ENCODE peak calls at places on chromosomes 7 and 10, in five cellular contexts. Q is GM23248, N is A673, K is right atrium auricular region, J is suprapubic skin. F is an unnamed sample. For H3K4me1 and H3K9me3, the result is how much of the 10 kb centered on the place peaks cover.

GRCh38 chr10:119306514-119306951 is 99.2 kb downstream of the GRK5 start:
- DNase-seq in Q (peak), J (no peak), N (no peak), K (no peak), F (no peak)

GRCh38 chr7:30522163-30522562 is 17.5 kb upstream of the GGCT start:
- DNase-seq in N (no peak), Q (no peak), J (no peak), K (no peak), F (no peak)

GRCh38 chr10:113356794-113357687 is 195.8 kb upstream of the HABP2 start:
- DNase-seq in Q (peak), J (no peak), K (no peak), N (no peak), F (no peak)

GRCh38 chr7:44541-44896 is 147.9 kb upstream of the FAM20C start:
- DNase-seq in N (no peak), K (no peak), Q (no peak), J (peak), F (no peak)

GRCh38 chr10:121415017-121415416 is 183.2 kb downstream of the FGFR2 start:
- DNase-seq in K (no peak), J (no peak), N (no peak), Q (no peak), F (no peak)

GRCh38 chr7:100686201-100686821 is 7.7 kb downstream of the GIGYF1 start:
- DNase-seq in Q (no peak), N (no peak), K (no peak), J (no peak), F (no peak)

GRCh38 chr7:99129001-99129400 is 14.9 kb downstream of the SMURF1 start:
- DNase-seq in K (no peak), Q (peak), N (no peak), J (no peak), F (no peak)

GRCh38 chr7:12861070-12861469 is 173.6 kb downstream of the ARL4A start:
- DNase-seq in Q (no peak), J (no peak), N (no peak), K (no peak), F (no peak)

GRCh38 chr10:35127289-35127891 is 744 bp downstream of the CREM start:
- DNase-seq in K (peak), N (no peak), Q (peak), J (peak), F (peak)

GRCh38 chr10:21217107-21217506 is 308.4 kb downstream of the SKIDA1 start:
- DNase-seq in J (no peak), K (no peak), Q (no peak), N (no peak), F (peak)

GRCh38 chr7:47535033-47535703 is 46.7 kb downstream of the TNS3 start:
- DNase-seq in K (no peak), Q (peak), N (no peak), J (no peak), F (no peak)

GRCh38 chr7:23120106-23120505 is 14.5 kb downstream of the KLHL7 start:
- DNase-seq in Q (no peak), J (no peak), K (no peak), N (no peak), F (no peak)

GRCh38 chr7:2970907-2971306 is 72.8 kb downstream of the CARD11 start:
- DNase-seq in J (no peak), N (no peak), Q (no peak), K (no peak), F (no peak)

GRCh38 chr7:2971914-2972530 is 71.6 kb downstream of the CARD11 start:
- DNase-seq in K (no peak), J (no peak), N (no peak), Q (no peak), F (no peak)

GRCh38 chr7:2970307-2970664 is 73.4 kb downstream of the CARD11 start:
- DNase-seq in N (no peak), K (no peak), Q (no peak), J (no peak), F (no peak)

GRCh38 chr7:2972531-2973161 is 71.0 kb downstream of the CARD11 start:
- DNase-seq in Q (no peak), J (peak), N (no peak), K (no peak), F (no peak)

DNA sequence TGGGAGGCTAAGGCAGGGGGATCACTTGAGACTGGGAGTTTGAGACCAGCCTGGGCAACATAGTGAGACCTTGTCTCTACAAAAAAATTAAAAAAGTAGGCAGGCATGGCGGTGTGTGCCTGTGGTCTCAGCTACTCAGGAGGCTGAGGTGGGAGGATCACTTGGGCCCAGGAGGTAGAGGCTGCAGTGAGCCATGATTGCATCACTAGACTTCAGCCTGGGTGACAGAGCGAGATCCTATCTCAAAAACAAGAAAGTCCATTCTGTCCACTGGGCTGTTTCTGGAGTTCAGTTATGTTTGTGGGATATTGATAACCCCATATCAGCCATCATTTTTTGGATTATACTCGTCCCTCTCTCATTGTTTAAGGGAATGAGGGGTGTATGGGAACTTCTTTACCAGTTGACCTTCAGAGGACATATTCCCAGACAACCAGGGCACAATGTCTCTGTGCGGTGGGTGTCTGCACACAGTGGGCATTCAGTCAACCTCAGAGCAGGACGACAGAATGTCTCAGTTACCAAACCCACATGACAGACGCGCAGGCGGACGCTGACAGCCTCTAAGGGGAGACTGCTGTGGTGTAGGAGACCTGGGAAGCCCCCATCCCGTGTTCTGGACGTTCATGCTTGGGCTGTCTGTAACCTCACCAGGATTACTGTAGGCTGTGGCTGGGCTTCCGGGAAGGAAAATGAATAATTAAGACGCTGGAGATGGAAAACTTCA is 69.4 kb downstream of the CARD11 start:
- DNase-seq in Q (no peak), J (peak), N (no peak), K (no peak), F (no peak)
- H3K4me3 ChIP-seq in Q (no peak), J (no peak), N (no peak), K (no peak), F (no peak)

DNA sequence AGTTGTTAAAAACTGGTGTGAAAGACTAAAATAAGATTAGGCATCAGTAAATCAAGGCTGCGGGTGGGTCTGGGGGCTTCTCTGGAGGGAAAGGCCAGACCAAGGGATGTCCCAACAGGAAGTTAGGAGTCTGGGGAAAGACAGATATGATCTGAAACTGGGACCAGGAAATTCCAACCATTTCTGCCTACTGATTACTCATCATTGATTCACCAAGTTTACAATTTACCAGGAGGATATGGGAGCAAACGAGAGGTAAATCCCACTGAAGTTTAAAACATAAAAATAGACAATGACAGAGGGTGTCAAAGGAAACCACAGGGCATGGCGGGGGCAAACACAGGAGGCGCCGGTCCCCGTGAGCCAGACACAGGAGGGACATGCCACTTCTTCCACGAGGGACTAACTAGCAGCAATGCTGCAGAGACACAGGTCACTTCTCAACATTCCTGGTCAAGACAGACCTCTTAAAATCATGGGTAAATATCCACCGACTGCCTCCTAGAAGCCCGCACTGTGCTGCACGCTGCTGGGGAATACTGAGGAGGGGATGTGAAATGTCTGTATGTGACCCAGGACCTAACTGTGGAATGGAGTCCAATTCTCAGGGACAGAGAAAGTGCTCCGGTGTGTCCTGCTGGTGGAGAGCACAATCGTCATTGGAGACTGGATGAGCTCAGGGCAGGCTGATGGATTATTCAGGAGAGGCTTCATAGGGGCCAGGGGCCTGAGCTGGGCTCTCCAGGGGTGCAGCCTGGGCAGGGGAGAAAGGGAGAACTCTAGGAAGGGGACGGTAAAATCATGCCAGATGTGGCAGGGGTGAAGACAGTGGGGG is 153.4 kb upstream of the KLF14 start:
- DNase-seq in J (no peak), N (peak), Q (peak), K (no peak), F (no peak)
- H3K4me1 ChIP-seq in J (half or more), N (half or more), Q (half or more), K (under half), F (half or more)

GRCh38 chr10:26790596-26790995 is 70.2 kb downstream of the ABI1 start:
- DNase-seq in N (peak), J (no peak), Q (peak), K (no peak), F (no peak)
- H3K9me3 ChIP-seq in N (under half), J (under half), Q (under half), K (under half), F (under half)

DNA sequence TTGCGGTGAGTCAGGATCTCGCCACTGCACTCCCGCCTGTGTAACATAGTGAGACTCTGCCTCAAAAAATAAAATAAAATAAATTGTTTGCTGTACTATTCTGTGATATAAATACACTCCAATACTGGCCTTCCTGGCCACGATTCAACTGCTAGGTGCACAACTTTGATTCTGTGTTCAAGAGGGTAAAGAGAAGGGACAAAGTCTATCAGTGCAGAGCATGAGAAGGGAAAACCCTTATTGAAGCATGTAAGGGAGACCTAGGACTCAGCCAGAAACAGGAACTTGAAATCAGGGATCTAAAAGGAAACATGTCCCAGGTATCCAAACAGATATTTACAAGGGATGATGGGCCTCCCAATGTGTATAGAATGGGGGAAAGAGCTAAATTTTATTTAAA is 8.9 kb upstream of the KBTBD2 start:
- DNase-seq in Q (no peak), N (no peak), K (no peak), J (no peak), F (no peak)
- H3K4me3 ChIP-seq in Q (no peak), N (no peak), K (no peak), J (no peak), F (no peak)

GRCh38 chr10:114982989-114983388 is 45.0 kb downstream of the TRUB1 start:
- DNase-seq in Q (no peak), K (no peak), N (no peak), J (no peak), F (no peak)
- H3K4me1 ChIP-seq in Q (under half), K (under half), N (under half), J (under half), F (under half)

DNA sequence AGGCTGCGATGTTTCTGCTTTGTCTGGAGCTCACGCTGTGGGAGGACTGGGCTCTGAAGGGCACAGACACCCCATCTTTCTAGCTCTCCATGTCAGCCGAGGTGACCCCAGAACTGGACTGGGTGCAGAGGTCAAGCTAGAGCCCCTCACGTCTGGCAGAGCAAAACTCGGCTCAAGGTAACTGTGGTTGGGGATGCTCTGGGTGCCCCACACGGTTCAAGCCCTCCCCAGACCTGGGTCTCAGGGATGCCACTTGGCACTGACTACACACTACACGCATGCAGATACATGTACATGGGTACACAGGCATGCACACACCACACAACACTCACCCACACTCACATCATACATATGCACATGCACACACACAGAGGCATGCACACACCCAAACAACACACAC is 219.1 kb downstream of the DNAJB6 start:
- DNase-seq in J (no peak), Q (no peak), N (no peak), K (no peak), F (no peak)
- H3K9me3 ChIP-seq in J (under half), Q (under half), N (under half), K (under half), F (under half)

DNA sequence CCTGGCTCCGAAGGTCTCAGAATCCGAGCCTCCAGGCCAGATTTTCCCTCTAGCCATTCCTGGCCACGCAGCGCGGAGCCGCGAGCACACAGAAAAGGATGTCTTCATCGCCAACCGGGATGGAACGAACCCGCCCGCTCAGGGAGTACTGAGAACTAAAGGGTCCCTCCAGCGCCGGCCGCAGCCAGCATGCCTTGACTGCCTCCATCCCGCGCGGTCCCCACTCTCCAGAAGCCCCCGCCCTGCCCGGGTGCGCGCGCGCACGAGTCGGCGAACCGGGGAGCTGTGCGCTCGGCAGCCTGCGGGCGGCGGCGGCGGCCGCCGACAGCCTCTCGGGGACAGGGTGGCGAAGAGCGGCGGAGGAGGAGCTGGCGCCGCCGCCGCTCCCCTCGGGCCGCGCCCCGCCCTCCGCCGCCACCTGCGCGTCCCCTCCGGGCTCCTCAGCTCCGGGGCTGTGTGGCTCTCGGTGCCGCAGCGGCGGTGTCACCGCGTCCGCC is 640 bp upstream of the GALNT17 start:
- DNase-seq in N (no peak), K (no peak), Q (peak), J (no peak), F (peak)
- H3K4me3 ChIP-seq in N (no peak), K (peak), Q (peak), J (peak), F (peak)

F was measured in tibial nerve.